ENCODE peak calls at places on chromosomes 6 and 20, in five cellular contexts. A, I, O, J and G are unnamed samples.

GRCh38 chr6:3822747-3823445 is 26.3 kb upstream of the FAM50B start:
- DNase-seq in I (no peak), A (no peak), O (peak), J (peak), G (no peak)

GRCh38 chr6:161215193-161215592 is 58.7 kb downstream of the AGPAT4 start:
- DNase-seq in A (no peak), I (peak), O (no peak), J (no peak), G (no peak)

GRCh38 chr6:168968228-168968627 is 285.4 kb downstream of the THBS2 start:
- DNase-seq in I (no peak), A (no peak), O (no peak), J (no peak), G (no peak)

GRCh38 chr6:23174781-23175361 is 605.5 kb downstream of the HDGFL1 start:
- DNase-seq in I (no peak), A (no peak), J (no peak), O (no peak), G (no peak)

GRCh38 chr6:452301-453067 is 60.9 kb downstream of the IRF4 start:
- DNase-seq in J (peak), I (no peak), A (no peak), O (no peak), G (no peak)

GRCh38 chr6:20211941-20212391 is 303 bp downstream of the MBOAT1 start:
- DNase-seq in I (no peak), A (no peak), O (peak), J (no peak), G (peak)

GRCh38 chr6:85453490-85453889 is 3.6 kb downstream of the NT5E start:
- DNase-seq in J (no peak), O (no peak), I (no peak), A (no peak), G (no peak)

GRCh38 chr20:47785321-47785899 is at the start of gene SULF2:
- DNase-seq in O (peak), I (no peak), J (peak), A (no peak), G (peak)

GRCh38 chr6:157460182-157460999 is 79.4 kb downstream of the ZDHHC14 start:
- DNase-seq in O (no peak), I (no peak), A (no peak), J (no peak), G (no peak)

GRCh38 chr20:35319206-35320197 is 27.3 kb upstream of the FAM83C start:
- DNase-seq in J (no peak), I (no peak), O (no peak), A (no peak), G (no peak)

GRCh38 chr6:3405679-3406078 is 51.2 kb downstream of the SLC22A23 start:
- DNase-seq in A (no peak), J (no peak), I (no peak), O (no peak), G (no peak)

GRCh38 chr20:33910056-33910455 is 83.7 kb upstream of the RALY start:
- DNase-seq in J (no peak), I (no peak), A (no peak), O (no peak), G (no peak)

GRCh38 chr6:98921038-98921437 is 26.7 kb downstream of the FBXL4 start:
- DNase-seq in O (no peak), J (no peak), I (no peak), A (no peak), G (no peak)

GRCh38 chr6:31068738-31069340 is 43.5 kb downstream of the C6orf15 start:
- DNase-seq in O (peak), J (peak), I (peak), A (peak), G (peak)

GRCh38 chr20:18719426-18719825 is 94.2 kb upstream of the SCP2D1 start:
- DNase-seq in O (no peak), J (no peak), A (no peak), I (no peak), G (no peak)

GRCh38 chr6:41442800-41443501 is 103.2 kb upstream of the FOXP4 start:
- DNase-seq in O (peak), I (peak), J (peak), A (peak), G (peak)

GRCh38 chr6:67698534-67698933 is 936.5 kb upstream of the ADGRB3 start:
- DNase-seq in A (no peak), I (no peak), O (no peak), J (no peak), G (no peak)

GRCh38 chr6:40541556-40542174 is 45.5 kb downstream of the LRFN2 start:
- DNase-seq in A (no peak), O (no peak), I (no peak), J (no peak), G (no peak)

GRCh38 chr6:54291738-54292137 is 16.5 kb upstream of the TINAG start:
- DNase-seq in J (no peak), A (no peak), O (no peak), I (no peak), G (no peak)

GRCh38 chr6:16972535-16972934 is 129.3 kb upstream of the STMND1 start:
- DNase-seq in A (no peak), I (no peak), O (no peak), J (no peak), G (no peak)
- H3K27ac ChIP-seq in A (no peak), I (no peak), O (no peak), J (no peak), G (no peak)

GRCh38 chr6:93927731-93928130 is 508.4 kb upstream of the EPHA7 start:
- DNase-seq in A (no peak), I (no peak), J (peak), O (peak), G (no peak)
- H3K27ac ChIP-seq in A (no peak), I (no peak), J (no peak), O (no peak), G (no peak)

DNA sequence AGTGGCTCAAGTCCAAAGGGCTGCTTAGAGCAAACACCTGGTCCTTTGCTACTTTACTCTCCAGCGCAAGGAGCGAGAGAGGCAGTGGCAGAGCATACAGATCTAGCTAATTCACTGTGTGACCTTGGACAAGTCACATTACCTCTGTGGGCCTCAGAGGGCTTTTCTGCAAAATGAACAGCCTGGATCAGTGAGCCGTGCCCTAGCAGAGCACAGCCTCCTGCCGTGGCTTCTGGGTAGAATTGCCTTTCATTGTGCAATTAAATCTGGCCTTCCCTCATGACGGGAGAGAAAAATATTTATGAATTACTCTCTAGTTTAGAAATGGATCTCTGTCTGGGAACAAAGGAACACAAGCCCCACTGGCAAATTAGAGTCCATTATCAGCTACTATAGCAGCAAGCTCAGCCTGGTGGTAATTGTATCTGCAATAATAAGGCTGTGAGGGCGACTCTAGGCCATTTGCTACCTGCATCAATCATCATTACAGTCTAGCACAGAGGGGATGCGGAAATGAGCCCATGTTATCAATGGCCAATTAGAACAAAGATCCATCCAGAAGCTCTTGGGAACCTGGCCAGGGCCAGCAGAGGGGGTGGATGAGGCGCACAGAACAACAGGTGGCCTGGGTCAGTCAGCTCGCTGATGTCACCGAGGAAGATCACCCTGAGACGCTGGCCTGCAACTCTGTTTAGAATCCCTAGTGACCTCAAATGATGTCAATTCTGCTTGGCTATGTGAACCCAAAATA is 114.2 kb upstream of the LY86 start:
- DNase-seq in J (no peak), O (no peak), I (no peak), A (no peak), G (no peak)
- H3K27ac ChIP-seq in J (no peak), O (no peak), I (no peak), A (no peak), G (no peak)

GRCh38 chr6:2094637-2095036 is 150.8 kb downstream of the GMDS start:
- DNase-seq in O (no peak), J (no peak), A (no peak), I (no peak), G (no peak)
- H3K27ac ChIP-seq in O (no peak), J (no peak), A (no peak), I (no peak), G (no peak)

GRCh38 chr20:36847710-36848040 is 28.3 kb upstream of the TLDC2 start:
- DNase-seq in O (no peak), A (no peak), J (no peak), I (no peak), G (no peak)
- H3K27ac ChIP-seq in O (peak), A (no peak), J (peak), I (no peak), G (no peak)

GRCh38 chr6:111417181-111417585 is 65.8 kb downstream of the REV3L start:
- DNase-seq in O (no peak), I (no peak), A (no peak), J (peak), G (no peak)
- H3K27ac ChIP-seq in O (no peak), I (no peak), A (no peak), J (no peak), G (no peak)

GRCh38 chr6:108074057-108074358 is 533 bp downstream of the OSTM1 start:
- DNase-seq in I (no peak), J (peak), O (no peak), A (peak), G (no peak)
- H3K27ac ChIP-seq in I (peak), J (peak), O (peak), A (peak), G (no peak)

GRCh38 chr6:63355632-63356031 is 35.8 kb upstream of the LGSN start:
- DNase-seq in I (no peak), O (no peak), A (no peak), J (no peak), G (no peak)

GRCh38 chr6:63349401-63349800 is 29.6 kb upstream of the LGSN start:
- DNase-seq in A (no peak), J (no peak), I (no peak), O (no peak), G (no peak)

GRCh38 chr6:63352587-63353281 is 33.0 kb upstream of the LGSN start:
- DNase-seq in I (no peak), O (peak), J (peak), A (peak), G (peak)

GRCh38 chr6:63351995-63352586 is 32.3 kb upstream of the LGSN start:
- DNase-seq in A (no peak), I (no peak), J (no peak), O (no peak), G (no peak)

DNA sequence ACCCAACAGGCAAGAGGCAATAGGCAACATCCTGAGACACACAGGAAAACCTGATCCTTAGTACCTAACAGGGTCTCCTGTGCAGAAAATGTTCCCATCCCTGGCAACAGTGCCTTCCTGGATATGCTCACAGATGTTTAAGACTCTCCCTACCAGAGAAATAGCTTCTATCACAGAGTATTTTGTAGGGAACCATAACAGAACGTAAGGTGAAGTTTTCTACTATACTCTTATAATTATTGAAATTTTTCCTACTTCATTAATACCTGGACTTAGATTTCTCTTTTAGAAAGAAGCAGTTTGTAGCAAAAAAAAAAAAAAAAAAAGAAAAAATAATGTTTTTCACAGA is 33.5 kb upstream of the LGSN start:
- DNase-seq in J (no peak), A (no peak), O (no peak), I (no peak), G (no peak)
- H3K27ac ChIP-seq in J (no peak), A (no peak), O (no peak), I (no peak), G (no peak)

GRCh38 chr6:138724015-138724414 is 49.6 kb upstream of the CCDC28A start:
- DNase-seq in A (no peak), O (peak), J (no peak), I (no peak), G (peak)
- H3K27ac ChIP-seq in A (no peak), O (no peak), J (no peak), I (no peak), G (no peak)

DNA sequence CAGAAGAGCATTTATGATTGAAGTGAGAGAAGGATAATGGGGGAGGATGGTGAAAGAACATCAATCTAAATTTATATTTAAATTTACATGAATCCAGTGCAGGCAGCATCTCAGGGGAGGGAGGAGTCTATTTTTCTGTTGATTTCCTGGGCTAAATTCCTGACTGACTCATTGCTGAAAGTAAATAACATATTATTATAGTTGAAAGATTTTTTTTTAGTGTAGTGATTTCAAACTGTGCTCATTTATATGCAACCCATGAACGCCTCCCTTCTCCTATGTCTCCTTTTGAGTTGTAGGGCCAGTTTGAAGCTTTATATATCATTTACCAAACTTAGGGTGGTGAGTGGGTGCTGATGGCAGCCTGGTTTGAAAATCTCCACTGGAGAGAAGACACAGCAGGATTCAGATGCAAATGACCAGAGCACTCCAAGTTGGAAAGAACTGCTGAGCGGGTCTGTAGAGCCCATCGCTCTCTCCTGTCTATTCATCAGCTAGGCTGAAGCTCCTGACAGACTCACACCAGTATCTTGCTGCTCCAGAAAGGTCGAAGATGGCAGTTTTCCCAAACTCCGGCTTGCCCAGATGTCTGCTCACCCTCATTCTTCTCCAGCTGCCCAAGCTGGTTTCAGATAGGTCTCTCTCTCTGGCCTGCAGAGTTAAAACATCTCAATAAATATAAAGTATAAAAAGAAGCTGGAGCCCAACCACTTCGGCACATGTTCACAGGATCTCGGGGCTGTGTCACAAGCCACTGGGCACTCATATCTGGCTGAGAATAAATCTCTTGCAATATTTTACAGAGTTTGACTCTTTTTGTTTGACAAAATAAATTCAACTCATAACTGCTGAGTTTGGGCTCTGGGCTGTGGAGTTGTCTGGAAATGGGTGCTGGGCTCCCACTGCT is 18.3 kb downstream of the BTN2A1 start:
- DNase-seq in O (no peak), I (no peak), J (no peak), A (no peak), G (peak)
- H3K27ac ChIP-seq in O (no peak), I (peak), J (no peak), A (no peak), G (no peak)